ENCODE peak calls at places on chromosomes 12 and 14, in five cellular contexts. R is colonic mucosa, E is cardiac muscle cell, O is neural progenitor cell, J is epithelial cell of esophagus. H is an unnamed sample.

GRCh38 chr12:79534029-79534867 is 156.5 kb downstream of the PAWR start:
- DNase-seq in R (no peak), E (peak), O (no peak), J (peak), H (no peak)

GRCh38 chr12:120213758-120214157 is 12.8 kb upstream of the RPLP0 start:
- DNase-seq in R (no peak), E (no peak), O (no peak), J (no peak), H (no peak)

GRCh38 chr12:105220150-105220928 is 15.6 kb downstream of the APPL2 start:
- DNase-seq in R (no peak), E (no peak), O (no peak), J (no peak), H (no peak)

GRCh38 chr14:92582706-92583452 is 69.3 kb downstream of the RIN3 start:
- DNase-seq in R (no peak), E (no peak), O (no peak), J (no peak), H (peak)

GRCh38 chr12:79515526-79515935 is 175.2 kb downstream of the PAWR start:
- DNase-seq in R (no peak), E (peak), O (no peak), J (no peak), H (no peak)

GRCh38 chr12:121456551-121456950 is 56.6 kb downstream of the RNF34 start:
- DNase-seq in R (no peak), E (no peak), O (no peak), J (peak), H (no peak)

GRCh38 chr14:91127411-91127810 is 13.5 kb downstream of the DGLUCY start:
- DNase-seq in R (peak), E (no peak), O (no peak), J (peak), H (no peak)

GRCh38 chr12:17809206-17809605 is 280.8 kb downstream of the RERGL start:
- DNase-seq in R (no peak), E (no peak), O (no peak), J (no peak), H (no peak)

GRCh38 chr14:61388976-61389576 is 67.7 kb downstream of the PRKCH start:
- DNase-seq in R (no peak), E (no peak), O (no peak), J (peak), H (no peak)

GRCh38 chr12:132284071-132284492 is 45.3 kb downstream of the GALNT9 start:
- DNase-seq in R (no peak), E (peak), O (no peak), J (no peak), H (no peak)

GRCh38 chr14:73753887-73754880 is 40.0 kb upstream of the PNMA1 start:
- DNase-seq in R (peak), E (peak), O (no peak), J (peak), H (peak)

GRCh38 chr12:1531654-1532366 is 62.6 kb downstream of the FBXL14 start:
- DNase-seq in R (no peak), E (no peak), O (no peak), J (no peak), H (peak)

GRCh38 chr12:113416091-113416754 is 6.0 kb upstream of the SDSL start:
- DNase-seq in R (no peak), E (no peak), O (no peak), J (no peak), H (no peak)

GRCh38 chr14:28577711-28578131 is 188.9 kb upstream of the FOXG1 start:
- DNase-seq in R (no peak), E (peak), O (no peak), J (peak), H (no peak)

GRCh38 chr12:102474438-102475064 is 5.8 kb downstream of the IGF1 start:
- DNase-seq in R (no peak), E (no peak), O (no peak), J (peak), H (no peak)

GRCh38 chr12:130333341-130333740 is 4.3 kb upstream of the PIWIL1 start:
- DNase-seq in R (no peak), E (no peak), O (no peak), J (no peak), H (no peak)

GRCh38 chr12:105920161-105920684 is 218.5 kb downstream of the NUAK1 start:
- DNase-seq in R (no peak), E (peak), O (no peak), J (peak), H (no peak)

GRCh38 chr12:19390208-19390607 is 49.1 kb upstream of the AEBP2 start:
- DNase-seq in R (no peak), E (no peak), O (no peak), J (peak), H (no peak)

GRCh38 chr12:112664569-112664968 is 127.0 kb upstream of the RPH3A start:
- DNase-seq in R (no peak), E (peak), O (peak), J (peak), H (no peak)

GRCh38 chr12:93183940-93184663 is 193.6 kb upstream of the NUDT4 start:
- DNase-seq in R (no peak), E (peak), O (no peak), J (no peak), H (peak)

GRCh38 chr12:2097617-2098016 is 44.8 kb downstream of the CACNA1C start:
- DNase-seq in R (no peak), E (no peak), O (no peak), J (no peak), H (no peak)

GRCh38 chr12:50132505-50133135 is 20.6 kb downstream of the COX14 start:
- DNase-seq in R (no peak), E (peak), O (peak), J (peak), H (no peak)

GRCh38 chr12:30913323-30913722 is 13.2 kb upstream of the TSPAN11 start:
- DNase-seq in R (no peak), E (no peak), O (no peak), J (no peak), H (no peak)

GRCh38 chr14:92247347-92247746 is 75.6 kb upstream of the SLC24A4 start:
- DNase-seq in R (no peak), E (no peak), O (no peak), J (no peak), H (no peak)

DNA sequence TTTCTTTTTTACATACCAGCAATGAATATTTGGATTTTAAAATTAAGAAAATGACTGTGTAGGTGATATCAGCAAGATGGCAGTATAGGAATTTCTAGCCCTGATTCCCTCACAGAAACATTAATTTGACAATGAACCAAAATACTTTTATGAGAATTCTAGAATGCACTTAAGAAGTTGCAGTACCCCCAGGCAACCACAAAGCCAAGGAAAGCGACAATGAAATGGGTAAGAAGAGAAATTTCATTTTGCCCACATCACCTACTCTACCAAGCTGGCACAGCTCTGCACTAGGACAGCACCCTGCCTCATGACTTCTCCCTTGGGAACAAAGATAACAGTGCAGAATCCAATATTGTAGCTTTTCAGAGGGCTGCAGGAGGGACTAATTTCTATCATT is 6.6 kb downstream of the OR9K2 start:
- DNase-seq in R (no peak), E (no peak), O (no peak), J (no peak), H (no peak)
- TF ChIP-seq CTCF in R (no peak), E (no peak), O (peak), J (peak), H (peak)

GRCh38 chr14:58535084-58535483 is 102.7 kb upstream of the DACT1 start:
- DNase-seq in R (no peak), E (peak), O (no peak), J (no peak), H (no peak)
- H3K4me3 ChIP-seq in R (no peak), E (no peak), O (no peak), J (no peak), H (no peak)

GRCh38 chr14:101757064-101757838 is 4.3 kb upstream of the PPP2R5C start:
- DNase-seq in R (no peak), E (no peak), O (no peak), J (no peak), H (no peak)
- TF ChIP-seq CTCF in R (no peak), E (no peak), O (no peak), J (no peak), H (no peak)

GRCh38 chr12:47025349-47025748 is 54.1 kb upstream of the PCED1B start:
- DNase-seq in R (no peak), E (no peak), O (no peak), J (no peak), H (no peak)

GRCh38 chr12:47025798-47026197 is 53.6 kb upstream of the PCED1B start:
- DNase-seq in R (no peak), E (no peak), O (no peak), J (no peak), H (no peak)

GRCh38 chr12:47028186-47028585 is 51.2 kb upstream of the PCED1B start:
- DNase-seq in R (no peak), E (no peak), O (no peak), J (no peak), H (no peak)

GRCh38 chr12:47024463-47024862 is 55.0 kb upstream of the PCED1B start:
- DNase-seq in R (no peak), E (peak), O (no peak), J (no peak), H (no peak)

DNA sequence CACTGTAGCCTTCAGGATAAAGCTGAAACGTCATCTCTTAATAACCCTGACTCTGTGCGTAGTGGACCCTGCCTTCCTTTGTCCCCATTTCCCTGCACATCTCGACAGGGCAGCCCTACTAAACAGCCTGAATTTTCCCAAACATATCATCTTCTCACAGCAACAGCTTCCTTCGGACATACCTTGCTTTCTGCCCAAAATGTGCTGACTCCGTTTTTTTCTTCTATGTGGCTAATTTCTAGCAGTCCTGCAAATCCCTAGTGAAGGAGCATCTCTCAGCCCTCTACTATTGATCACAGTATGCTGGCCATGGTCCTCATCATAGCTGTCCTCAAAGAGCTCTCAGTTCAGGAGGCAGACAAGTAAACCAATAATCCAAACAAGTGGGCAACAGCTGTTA is 53.1 kb upstream of the PCED1B start:
- DNase-seq in R (no peak), E (no peak), O (no peak), J (no peak), H (no peak)
- H3K4me3 ChIP-seq in R (no peak), E (no peak), O (no peak), J (no peak), H (no peak)

GRCh38 chr12:32159381-32159780 is 52.7 kb downstream of the BICD1 start:
- DNase-seq in R (no peak), E (no peak), O (no peak), J (no peak), H (no peak)

GRCh38 chr12:32155911-32156585 is 49.4 kb downstream of the BICD1 start:
- DNase-seq in R (no peak), E (no peak), O (no peak), J (peak), H (no peak)

GRCh38 chr12:32161040-32161439 is 54.4 kb downstream of the BICD1 start:
- DNase-seq in R (no peak), E (no peak), O (no peak), J (no peak), H (no peak)

GRCh38 chr12:32159925-32160324 is 53.3 kb downstream of the BICD1 start:
- DNase-seq in R (no peak), E (peak), O (no peak), J (no peak), H (no peak)

GRCh38 chr12:32158525-32158924 is 51.9 kb downstream of the BICD1 start:
- DNase-seq in R (no peak), E (no peak), O (no peak), J (no peak), H (no peak)
- TF ChIP-seq CTCF in R (no peak), E (no peak), O (no peak), J (no peak), H (no peak)

GRCh38 chr12:70028515-70028914 is 203.5 kb downstream of the MYRFL start:
- DNase-seq in R (no peak), E (no peak), O (no peak), J (no peak), H (no peak)
- H3K4me3 ChIP-seq in R (no peak), E (no peak), O (no peak), J (no peak), H (no peak)

GRCh38 chr14:52080817-52081755 is 12.2 kb upstream of the NID2 start:
- DNase-seq in R (no peak), E (peak), O (no peak), J (peak), H (no peak)
- TF ChIP-seq CTCF in R (no peak), E (no peak), O (no peak), J (no peak), H (no peak)